ENCODE peak calls at places on chromosomes 7 and 10, in six cellular contexts. V is Panc1, B is GM23338, U is mammary epithelial cell, C is brain microvascular endothelial cell, X is thoracic aorta. M is an unnamed sample.

GRCh38 chr7:151810434-151811232 is 66.3 kb downstream of the PRKAG2 start:
- DNase-seq in X (no peak), B (no peak), V (no peak), C (no peak), U (no peak), M (no peak)

GRCh38 chr10:58044072-58044471 is 223.6 kb downstream of the IPMK start:
- DNase-seq in V (no peak), C (peak; percentile 82), U (peak; percentile 91), X (no peak), B (no peak), M (peak; percentile 70)

GRCh38 chr7:142391191-142391992 is 133.5 kb upstream of the PRSS58 start:
- DNase-seq in X (no peak), B (peak; percentile 84), V (no peak), C (peak; percentile 12), U (peak; percentile 8), M (no peak)

GRCh38 chr7:18624436-18624835 is 128.9 kb downstream of the HDAC9 start:
- DNase-seq in V (no peak), X (no peak), C (no peak), U (no peak), B (no peak), M (no peak)

GRCh38 chr7:107856806-107857540 is 34.0 kb upstream of the DLD start:
- DNase-seq in C (no peak), B (no peak), V (no peak), U (no peak), X (no peak), M (no peak)

GRCh38 chr10:44343836-44344235 is 41.1 kb downstream of the CXCL12 start:
- DNase-seq in B (peak; percentile 39), X (no peak), U (no peak), C (no peak), V (no peak), M (no peak)

GRCh38 chr10:14184841-14185500 is 145.8 kb downstream of the FRMD4A start:
- DNase-seq in X (no peak), B (peak; percentile 68), V (no peak), C (peak; percentile 58), U (peak; percentile 87), M (no peak)

GRCh38 chr10:99652800-99653390 is 6.4 kb upstream of the ENTPD7 start:
- DNase-seq in C (no peak), V (no peak), X (no peak), B (no peak), U (no peak), M (no peak)

GRCh38 chr7:24052572-24053223 is 231.3 kb upstream of the NPY start:
- DNase-seq in X (no peak), U (peak; percentile 94), B (no peak), V (no peak), C (peak; percentile 0), M (peak; percentile 50)

GRCh38 chr10:59285073-59285472 is 77.3 kb downstream of the FAM13C start:
- DNase-seq in V (no peak), B (no peak), X (no peak), U (no peak), C (no peak), M (no peak)

GRCh38 chr7:35474100-35474499 is 220.2 kb upstream of the TBX20 start:
- DNase-seq in V (no peak), X (no peak), B (no peak), C (no peak), U (no peak), M (no peak)

GRCh38 chr7:17333227-17333626 is 34.8 kb downstream of the AHR start:
- DNase-seq in U (no peak), V (no peak), C (no peak), X (no peak), B (no peak), M (no peak)

GRCh38 chr7:158740013-158740656 is 35.5 kb upstream of the NCAPG2 start:
- DNase-seq in U (peak; percentile 39), C (peak; percentile 84), B (no peak), X (no peak), V (no peak), M (peak; percentile 29)

GRCh38 chr10:23512355-23513058 is 73.6 kb downstream of the OTUD1 start:
- DNase-seq in X (no peak), V (no peak), U (peak; percentile 77), B (no peak), C (peak; percentile 57), M (peak; percentile 43)

GRCh38 chr7:84364708-84365107 is 170.1 kb upstream of the SEMA3A start:
- DNase-seq in C (no peak), B (peak; percentile 55), U (peak; percentile 17), X (no peak), V (no peak), M (peak; percentile 65)

GRCh38 chr10:49508249-49508648 is 30.7 kb downstream of the ERCC6 start:
- DNase-seq in V (no peak), B (no peak), X (no peak), U (no peak), C (no peak), M (no peak)

GRCh38 chr10:124035928-124036558 is 57.4 kb downstream of the CHST15 start:
- DNase-seq in C (no peak), U (no peak), V (no peak), B (no peak), X (no peak), M (no peak)

GRCh38 chr7:73992104-73992562 is 35.8 kb upstream of the ELN start:
- DNase-seq in U (no peak), X (peak; percentile 68), V (no peak), C (peak; percentile 36), B (no peak), M (no peak)

GRCh38 chr10:60257767-60258428 is 131.8 kb downstream of the ANK3 start:
- DNase-seq in U (no peak), B (peak; percentile 22), X (no peak), C (no peak), V (no peak), M (no peak)

GRCh38 chr7:23403970-23404369 is 66.3 kb downstream of the IGF2BP3 start:
- DNase-seq in V (no peak), B (no peak), X (no peak), U (no peak), C (no peak), M (no peak)

GRCh38 chr7:6653101-6653995 is 16.2 kb downstream of the ZNF316 start:
- DNase-seq in B (no peak), U (no peak), V (no peak), C (no peak), X (no peak), M (no peak)

GRCh38 chr7:25075459-25075858 is 49.6 kb downstream of the CYCS start:
- DNase-seq in U (peak; percentile 59), B (no peak), V (no peak), C (no peak), X (no peak), M (no peak)

GRCh38 chr10:12995425-12995861 is 6.1 kb downstream of the CCDC3 start:
- DNase-seq in U (no peak), X (no peak), V (no peak), B (no peak), C (no peak), M (no peak)

DNA sequence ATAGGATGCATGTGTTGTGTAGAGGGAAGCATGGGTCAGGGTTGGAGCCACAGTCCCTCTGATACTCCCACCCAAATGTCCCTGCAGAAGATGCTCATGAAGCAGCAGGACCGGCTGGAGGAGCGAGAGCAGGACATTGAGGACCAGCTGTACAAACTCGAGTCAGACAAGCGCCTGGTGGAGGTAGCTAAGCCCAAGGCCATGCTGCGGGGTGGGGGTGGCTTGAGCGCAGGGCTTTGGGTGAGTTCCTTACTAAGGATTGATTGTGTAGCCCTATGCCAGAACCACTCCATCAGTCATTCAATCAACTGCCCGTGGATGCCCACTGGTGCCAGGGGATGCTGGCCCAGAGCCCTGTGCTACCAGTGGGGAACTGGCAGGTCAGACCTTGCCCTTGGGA is 10.3 kb downstream of the TRIM8 start:
- DNase-seq in X (no peak), B (no peak), V (no peak), C (no peak), U (no peak), M (no peak)
- H3K36me3 ChIP-seq in X (peaks cover 60% of the 10 kb centered on the region), B (no peaks in the 10 kb centered on the region), V (peaks cover 7% of the 10 kb centered on the region), C (peaks cover 61% of the 10 kb centered on the region), U (peaks cover 27% of the 10 kb centered on the region), M (peaks cover 2% of the 10 kb centered on the region)

GRCh38 chr7:4763794-4764185 is 11.6 kb upstream of the AP5Z1 start:
- DNase-seq in X (no peak), V (no peak), C (no peak), U (no peak), B (no peak), M (no peak)

GRCh38 chr7:4764402-4765007 is 10.9 kb upstream of the AP5Z1 start:
- DNase-seq in B (no peak), C (no peak), X (no peak), V (no peak), U (no peak), M (no peak)

GRCh38 chr7:4766666-4767530 is 8.5 kb upstream of the AP5Z1 start:
- DNase-seq in B (no peak), C (no peak), V (no peak), U (no peak), X (no peak), M (no peak)

GRCh38 chr7:4763091-4763793 is 12.2 kb upstream of the AP5Z1 start:
- DNase-seq in B (no peak), V (no peak), U (no peak), X (no peak), C (no peak), M (no peak)

GRCh38 chr7:4765776-4766490 is 9.5 kb upstream of the AP5Z1 start:
- DNase-seq in B (peak; percentile 69), X (no peak), U (no peak), C (no peak), V (no peak), M (no peak)
- TF ChIP-seq CTCF in B (peak; percentile 61), X (no peak), U (no peak), C (peak; percentile 56), V (no peak), M (peak; percentile 44)

GRCh38 chr7:155372782-155373358 is 75.2 kb downstream of the INSIG1 start:
- DNase-seq in U (no peak), B (no peak), X (no peak), V (no peak), C (no peak), M (no peak)
- H3K27me3 ChIP-seq in U (peaks cover 56% of the 10 kb centered on the region), B (peaks cover 96% of the 10 kb centered on the region), X (peaks cover 26% of the 10 kb centered on the region), V (peaks cover 37% of the 10 kb centered on the region), C (peaks cover 86% of the 10 kb centered on the region), M (peaks cover 81% of the 10 kb centered on the region)

GRCh38 chr7:5656233-5656632 is 125.2 kb downstream of the RNF216 start:
- DNase-seq in B (no peak), X (no peak), V (no peak), U (no peak), C (no peak), M (no peak)

GRCh38 chr7:5652829-5653228 is 128.6 kb downstream of the RNF216 start:
- DNase-seq in V (no peak), U (no peak), B (no peak), C (no peak), X (no peak), M (no peak)

GRCh38 chr7:5653661-5654060 is 127.8 kb downstream of the RNF216 start:
- DNase-seq in X (no peak), V (no peak), U (no peak), B (no peak), C (no peak), M (no peak)

GRCh38 chr7:5649658-5650057 is 131.8 kb downstream of the RNF216 start:
- DNase-seq in V (no peak), X (no peak), B (no peak), C (no peak), U (no peak), M (no peak)

DNA sequence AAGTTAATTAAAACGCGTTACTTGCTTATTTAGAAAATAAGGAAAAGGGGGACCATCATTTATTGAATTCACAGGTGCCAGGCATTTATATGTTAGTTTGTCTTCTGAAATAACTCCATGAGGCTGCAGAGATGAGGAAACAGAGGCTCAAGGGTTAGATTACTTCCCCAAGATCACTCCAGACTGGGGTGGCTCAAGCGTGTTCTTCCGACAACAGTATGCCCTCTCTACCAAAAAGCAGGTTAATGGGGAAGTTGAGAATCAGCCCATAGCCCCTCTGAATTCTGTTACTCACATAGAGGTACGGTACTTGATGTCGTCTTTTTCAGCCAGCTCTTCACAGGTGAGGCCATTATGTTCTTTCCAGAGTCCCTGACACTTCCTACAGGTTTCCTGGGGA is 129.3 kb downstream of the RNF216 start:
- DNase-seq in U (no peak), X (no peak), B (no peak), C (no peak), V (no peak), M (no peak)
- H3K36me3 ChIP-seq in U (peaks cover 9% of the 10 kb centered on the region), X (peaks cover 30% of the 10 kb centered on the region), B (no peaks in the 10 kb centered on the region), C (peaks cover 28% of the 10 kb centered on the region), V (peaks cover 6% of the 10 kb centered on the region), M (peaks cover 1% of the 10 kb centered on the region)